ENCODE peak calls at places on chromosomes 6 and 20, in seven cellular contexts. One of them, this sample, is unnamed.

GRCh38 chr6:28710466-28711191 is 184.9 kb downstream of the GPX5 start:
- DNase-seq in GM03348: no peak
- DNase-seq in naive thymus-derived CD8-positive, alpha-beta T cell: no peak
- DNase-seq in coronary artery: no peak
- DNase-seq in memory B cell: no peak
- DNase-seq in Kasumi-1: no peak
- DNase-seq in stimulated activated naive B cell treated with anti-CD40 and anti-IgM and Interleukin-4, amounts not matched to agents 10 μg/mL and 1 μg/mL and 100 μg/mL, for 72 hours: no peak
- DNase-seq in this sample: no peak

GRCh38 chr6:116323863-116324262 is 44.1 kb upstream of the TSPYL1 start:
- DNase-seq in memory B cell: no peak
- DNase-seq in GM03348: no peak
- DNase-seq in naive thymus-derived CD8-positive, alpha-beta T cell: no peak
- DNase-seq in coronary artery: no peak
- DNase-seq in stimulated activated naive B cell treated with anti-CD40 and anti-IgM and Interleukin-4, amounts not matched to agents 10 μg/mL and 1 μg/mL and 100 μg/mL, for 72 hours: no peak
- DNase-seq in Kasumi-1: no peak
- DNase-seq in this sample: no peak

GRCh38 chr6:113969888-113970807 is 800 bp downstream of the HDAC2 start:
- DNase-seq in Kasumi-1: peak
- DNase-seq in memory B cell: no peak
- DNase-seq in naive thymus-derived CD8-positive, alpha-beta T cell: peak
- DNase-seq in coronary artery: peak
- DNase-seq in GM03348: peak
- DNase-seq in stimulated activated naive B cell treated with anti-CD40 and anti-IgM and Interleukin-4, amounts not matched to agents 10 μg/mL and 1 μg/mL and 100 μg/mL, for 72 hours: peak
- DNase-seq in this sample: peak

GRCh38 chr6:87378947-87379346 is 28.8 kb upstream of the CFAP206 start:
- DNase-seq in coronary artery: no peak
- DNase-seq in naive thymus-derived CD8-positive, alpha-beta T cell: no peak
- DNase-seq in GM03348: peak
- DNase-seq in stimulated activated naive B cell treated with anti-CD40 and anti-IgM and Interleukin-4, amounts not matched to agents 10 μg/mL and 1 μg/mL and 100 μg/mL, for 72 hours: peak
- DNase-seq in Kasumi-1: no peak
- DNase-seq in memory B cell: no peak
- DNase-seq in this sample: no peak

GRCh38 chr6:44298055-44298803 is 14.9 kb downstream of the AARS2 start:
- DNase-seq in stimulated activated naive B cell treated with anti-CD40 and anti-IgM and Interleukin-4, amounts not matched to agents 10 μg/mL and 1 μg/mL and 100 μg/mL, for 72 hours: no peak
- DNase-seq in Kasumi-1: no peak
- DNase-seq in memory B cell: no peak
- DNase-seq in coronary artery: no peak
- DNase-seq in naive thymus-derived CD8-positive, alpha-beta T cell: no peak
- DNase-seq in GM03348: peak
- DNase-seq in this sample: no peak

GRCh38 chr6:148144917-148145521 is 197.6 kb upstream of the SASH1 start:
- DNase-seq in stimulated activated naive B cell treated with anti-CD40 and anti-IgM and Interleukin-4, amounts not matched to agents 10 μg/mL and 1 μg/mL and 100 μg/mL, for 72 hours: peak
- DNase-seq in coronary artery: no peak
- DNase-seq in memory B cell: peak
- DNase-seq in naive thymus-derived CD8-positive, alpha-beta T cell: peak
- DNase-seq in GM03348: peak
- DNase-seq in Kasumi-1: peak
- DNase-seq in this sample: peak

GRCh38 chr20:22520381-22520780 is 64.0 kb downstream of the FOXA2 start:
- DNase-seq in coronary artery: no peak
- DNase-seq in GM03348: no peak
- DNase-seq in Kasumi-1: no peak
- DNase-seq in stimulated activated naive B cell treated with anti-CD40 and anti-IgM and Interleukin-4, amounts not matched to agents 10 μg/mL and 1 μg/mL and 100 μg/mL, for 72 hours: no peak
- DNase-seq in memory B cell: no peak
- DNase-seq in naive thymus-derived CD8-positive, alpha-beta T cell: no peak
- DNase-seq in this sample: no peak

GRCh38 chr6:108650781-108651180 is 90.1 kb downstream of the FOXO3 start:
- DNase-seq in stimulated activated naive B cell treated with anti-CD40 and anti-IgM and Interleukin-4, amounts not matched to agents 10 μg/mL and 1 μg/mL and 100 μg/mL, for 72 hours: peak
- DNase-seq in naive thymus-derived CD8-positive, alpha-beta T cell: no peak
- DNase-seq in GM03348: peak
- DNase-seq in coronary artery: no peak
- DNase-seq in Kasumi-1: no peak
- DNase-seq in memory B cell: no peak
- DNase-seq in this sample: no peak

GRCh38 chr20:46010491-46011405 is 2.0 kb downstream of the MMP9 start:
- DNase-seq in naive thymus-derived CD8-positive, alpha-beta T cell: peak
- DNase-seq in coronary artery: no peak
- DNase-seq in GM03348: no peak
- DNase-seq in memory B cell: no peak
- DNase-seq in stimulated activated naive B cell treated with anti-CD40 and anti-IgM and Interleukin-4, amounts not matched to agents 10 μg/mL and 1 μg/mL and 100 μg/mL, for 72 hours: no peak
- DNase-seq in Kasumi-1: no peak
- DNase-seq in this sample: no peak

GRCh38 chr6:135575629-135576028 is 78.1 kb upstream of the AHI1 start:
- DNase-seq in naive thymus-derived CD8-positive, alpha-beta T cell: no peak
- DNase-seq in Kasumi-1: no peak
- DNase-seq in stimulated activated naive B cell treated with anti-CD40 and anti-IgM and Interleukin-4, amounts not matched to agents 10 μg/mL and 1 μg/mL and 100 μg/mL, for 72 hours: no peak
- DNase-seq in memory B cell: no peak
- DNase-seq in coronary artery: no peak
- DNase-seq in GM03348: no peak
- DNase-seq in this sample: no peak

GRCh38 chr20:25191689-25192088 is 3.8 kb upstream of the ENTPD6 start:
- DNase-seq in stimulated activated naive B cell treated with anti-CD40 and anti-IgM and Interleukin-4, amounts not matched to agents 10 μg/mL and 1 μg/mL and 100 μg/mL, for 72 hours: no peak
- DNase-seq in coronary artery: no peak
- DNase-seq in memory B cell: no peak
- DNase-seq in naive thymus-derived CD8-positive, alpha-beta T cell: no peak
- DNase-seq in Kasumi-1: no peak
- DNase-seq in GM03348: no peak
- DNase-seq in this sample: no peak

GRCh38 chr6:170236131-170236851 is 54.6 kb downstream of the DLL1 start:
- DNase-seq in GM03348: no peak
- DNase-seq in memory B cell: no peak
- DNase-seq in Kasumi-1: peak
- DNase-seq in stimulated activated naive B cell treated with anti-CD40 and anti-IgM and Interleukin-4, amounts not matched to agents 10 μg/mL and 1 μg/mL and 100 μg/mL, for 72 hours: no peak
- DNase-seq in naive thymus-derived CD8-positive, alpha-beta T cell: no peak
- DNase-seq in coronary artery: no peak
- DNase-seq in this sample: no peak

GRCh38 chr6:16594849-16595248 is 166.4 kb downstream of the ATXN1 start:
- DNase-seq in naive thymus-derived CD8-positive, alpha-beta T cell: no peak
- DNase-seq in GM03348: no peak
- DNase-seq in Kasumi-1: no peak
- DNase-seq in coronary artery: no peak
- DNase-seq in stimulated activated naive B cell treated with anti-CD40 and anti-IgM and Interleukin-4, amounts not matched to agents 10 μg/mL and 1 μg/mL and 100 μg/mL, for 72 hours: no peak
- DNase-seq in memory B cell: no peak
- DNase-seq in this sample: no peak

GRCh38 chr20:62963614-62964397 is 11.3 kb downstream of the SLC17A9 start:
- DNase-seq in coronary artery: no peak
- DNase-seq in GM03348: no peak
- DNase-seq in naive thymus-derived CD8-positive, alpha-beta T cell: no peak
- DNase-seq in Kasumi-1: no peak
- DNase-seq in memory B cell: no peak
- DNase-seq in stimulated activated naive B cell treated with anti-CD40 and anti-IgM and Interleukin-4, amounts not matched to agents 10 μg/mL and 1 μg/mL and 100 μg/mL, for 72 hours: no peak
- DNase-seq in this sample: no peak

GRCh38 chr6:148758492-148758891 is 11.7 kb downstream of the UST start:
- DNase-seq in memory B cell: peak
- DNase-seq in stimulated activated naive B cell treated with anti-CD40 and anti-IgM and Interleukin-4, amounts not matched to agents 10 μg/mL and 1 μg/mL and 100 μg/mL, for 72 hours: peak
- DNase-seq in naive thymus-derived CD8-positive, alpha-beta T cell: peak
- DNase-seq in GM03348: no peak
- DNase-seq in Kasumi-1: peak
- DNase-seq in coronary artery: no peak
- DNase-seq in this sample: peak

GRCh38 chr20:43949741-43950618 is 35.3 kb downstream of the TOX2 start:
- DNase-seq in naive thymus-derived CD8-positive, alpha-beta T cell: peak
- DNase-seq in coronary artery: no peak
- DNase-seq in GM03348: no peak
- DNase-seq in Kasumi-1: peak
- DNase-seq in stimulated activated naive B cell treated with anti-CD40 and anti-IgM and Interleukin-4, amounts not matched to agents 10 μg/mL and 1 μg/mL and 100 μg/mL, for 72 hours: no peak
- DNase-seq in memory B cell: no peak
- DNase-seq in this sample: no peak

GRCh38 chr6:145138469-145139185 is 596.7 kb downstream of the EPM2A start:
- DNase-seq in memory B cell: no peak
- DNase-seq in naive thymus-derived CD8-positive, alpha-beta T cell: no peak
- DNase-seq in stimulated activated naive B cell treated with anti-CD40 and anti-IgM and Interleukin-4, amounts not matched to agents 10 μg/mL and 1 μg/mL and 100 μg/mL, for 72 hours: no peak
- DNase-seq in Kasumi-1: no peak
- DNase-seq in coronary artery: no peak
- DNase-seq in GM03348: no peak
- DNase-seq in this sample: no peak

GRCh38 chr6:157278171-157278570 is 45.1 kb downstream of the TMEM242 start:
- DNase-seq in naive thymus-derived CD8-positive, alpha-beta T cell: no peak
- DNase-seq in memory B cell: no peak
- DNase-seq in Kasumi-1: no peak
- DNase-seq in coronary artery: no peak
- DNase-seq in stimulated activated naive B cell treated with anti-CD40 and anti-IgM and Interleukin-4, amounts not matched to agents 10 μg/mL and 1 μg/mL and 100 μg/mL, for 72 hours: no peak
- DNase-seq in GM03348: no peak
- DNase-seq in this sample: no peak

GRCh38 chr6:27312146-27312949 is at the start of gene POM121L2:
- DNase-seq in coronary artery: no peak
- DNase-seq in Kasumi-1: peak
- DNase-seq in naive thymus-derived CD8-positive, alpha-beta T cell: peak
- DNase-seq in GM03348: peak
- DNase-seq in memory B cell: peak
- DNase-seq in stimulated activated naive B cell treated with anti-CD40 and anti-IgM and Interleukin-4, amounts not matched to agents 10 μg/mL and 1 μg/mL and 100 μg/mL, for 72 hours: peak
- DNase-seq in this sample: no peak

GRCh38 chr6:10658910-10659696 is 35.3 kb downstream of the C6orf52 start:
- DNase-seq in naive thymus-derived CD8-positive, alpha-beta T cell: no peak
- DNase-seq in coronary artery: no peak
- DNase-seq in Kasumi-1: no peak
- DNase-seq in GM03348: no peak
- DNase-seq in stimulated activated naive B cell treated with anti-CD40 and anti-IgM and Interleukin-4, amounts not matched to agents 10 μg/mL and 1 μg/mL and 100 μg/mL, for 72 hours: no peak
- DNase-seq in memory B cell: no peak
- DNase-seq in this sample: no peak

GRCh38 chr6:151112130-151112529 is 127.6 kb upstream of the AKAP12 start:
- DNase-seq in memory B cell: no peak
- DNase-seq in coronary artery: no peak
- DNase-seq in Kasumi-1: no peak
- DNase-seq in naive thymus-derived CD8-positive, alpha-beta T cell: no peak
- DNase-seq in GM03348: no peak
- DNase-seq in stimulated activated naive B cell treated with anti-CD40 and anti-IgM and Interleukin-4, amounts not matched to agents 10 μg/mL and 1 μg/mL and 100 μg/mL, for 72 hours: no peak
- DNase-seq in this sample: no peak

GRCh38 chr6:35737413-35738211 is 780 bp downstream of the ARMC12 start:
- DNase-seq in GM03348: peak
- DNase-seq in memory B cell: no peak
- DNase-seq in Kasumi-1: peak
- DNase-seq in stimulated activated naive B cell treated with anti-CD40 and anti-IgM and Interleukin-4, amounts not matched to agents 10 μg/mL and 1 μg/mL and 100 μg/mL, for 72 hours: no peak
- DNase-seq in naive thymus-derived CD8-positive, alpha-beta T cell: peak
- DNase-seq in coronary artery: no peak
- DNase-seq in this sample: no peak

This sample was measured in tibial artery.